ENCODE peak calls at places on chromosomes 11 and 22, in four cellular contexts. One of them, this sample, is unnamed.

GRCh38 chr22:28703436-28703835 is 23.8 kb upstream of the TTC28 start:
- DNase-seq in ascending aorta: no peak
- DNase-seq in PC-3: no peak
- DNase-seq in prostate gland: no peak
- DNase-seq in this sample: no peak

GRCh38 chr11:32584921-32585320 is 1.3 kb downstream of the EIF3M start:
- DNase-seq in ascending aorta: no peak
- DNase-seq in PC-3: peak; percentile 7
- DNase-seq in prostate gland: no peak
- DNase-seq in this sample: no peak

GRCh38 chr11:9250139-9250582 is 15.0 kb downstream of the DENND5A start:
- DNase-seq in ascending aorta: no peak
- DNase-seq in PC-3: no peak
- DNase-seq in prostate gland: no peak
- DNase-seq in this sample: no peak

GRCh38 chr11:14029971-14030531 is 67.5 kb downstream of the SPON1 start:
- DNase-seq in ascending aorta: peak; percentile 88
- DNase-seq in PC-3: peak; percentile 84
- DNase-seq in prostate gland: peak; percentile 79
- DNase-seq in this sample: peak; percentile 87

GRCh38 chr11:102891736-102892135 is 17.0 kb upstream of the MMP12 start:
- DNase-seq in ascending aorta: no peak
- DNase-seq in PC-3: no peak
- DNase-seq in prostate gland: no peak
- DNase-seq in this sample: no peak

GRCh38 chr11:128692750-128693578 is 908 bp upstream of the FLI1 start:
- DNase-seq in ascending aorta: no peak
- DNase-seq in PC-3: peak; percentile 42
- DNase-seq in prostate gland: no peak
- DNase-seq in this sample: no peak

GRCh38 chr11:108197351-108197750 is 25.1 kb downstream of the NPAT start:
- DNase-seq in ascending aorta: no peak
- DNase-seq in PC-3: no peak
- DNase-seq in prostate gland: no peak
- DNase-seq in this sample: no peak

GRCh38 chr11:70455354-70455753 is 57.0 kb downstream of the CTTN start:
- DNase-seq in ascending aorta: no peak
- DNase-seq in PC-3: no peak
- DNase-seq in prostate gland: no peak
- DNase-seq in this sample: no peak

GRCh38 chr11:17532814-17533213 is 11.4 kb downstream of the USH1C start:
- DNase-seq in ascending aorta: no peak
- DNase-seq in PC-3: no peak
- DNase-seq in prostate gland: no peak
- DNase-seq in this sample: no peak

GRCh38 chr11:129225190-129225589 is 33.1 kb upstream of the ARHGAP32 start:
- DNase-seq in ascending aorta: no peak
- DNase-seq in PC-3: peak; percentile 84
- DNase-seq in prostate gland: no peak
- DNase-seq in this sample: no peak

GRCh38 chr11:47858169-47858543 is 10.0 kb upstream of the NUP160 start:
- DNase-seq in ascending aorta: no peak
- DNase-seq in PC-3: peak; percentile 61
- DNase-seq in prostate gland: no peak
- DNase-seq in this sample: no peak

GRCh38 chr11:93719310-93719709 is 22.0 kb downstream of the TAF1D start:
- DNase-seq in ascending aorta: no peak
- DNase-seq in PC-3: no peak
- DNase-seq in prostate gland: no peak
- DNase-seq in this sample: no peak

GRCh38 chr22:24685804-24686203 is 82.8 kb downstream of the GGT1 start:
- DNase-seq in ascending aorta: no peak
- DNase-seq in PC-3: no peak
- DNase-seq in prostate gland: no peak
- DNase-seq in this sample: no peak
- H3K4me3 ChIP-seq in ascending aorta: peak overlapping the region; percentile 45
- H3K4me3 ChIP-seq in PC-3: no peak overlapping the region
- H3K4me3 ChIP-seq in prostate gland: no peak overlapping the region
- H3K4me3 ChIP-seq in this sample: no peak overlapping the region

GRCh38 chr11:698493-699115 is 3.0 kb downstream of the TMEM80 start:
- DNase-seq in ascending aorta: no peak
- DNase-seq in PC-3: no peak
- DNase-seq in prostate gland: no peak
- DNase-seq in this sample: no peak

GRCh38 chr11:695332-695605 is 247 bp upstream of the DEAF1 start:
- DNase-seq in ascending aorta: no peak
- DNase-seq in PC-3: no peak
- DNase-seq in prostate gland: no peak
- DNase-seq in this sample: no peak

GRCh38 chr11:697811-698311 is 2.2 kb downstream of the TMEM80 start:
- DNase-seq in ascending aorta: no peak
- DNase-seq in PC-3: peak; percentile 48
- DNase-seq in prostate gland: no peak
- DNase-seq in this sample: no peak

GRCh38 chr11:695606-696381 is at the start of gene TMEM80:
- DNase-seq in ascending aorta: peak; percentile 99
- DNase-seq in PC-3: peak; percentile 98
- DNase-seq in prostate gland: peak; percentile 99
- DNase-seq in this sample: peak; percentile 99

DNA sequence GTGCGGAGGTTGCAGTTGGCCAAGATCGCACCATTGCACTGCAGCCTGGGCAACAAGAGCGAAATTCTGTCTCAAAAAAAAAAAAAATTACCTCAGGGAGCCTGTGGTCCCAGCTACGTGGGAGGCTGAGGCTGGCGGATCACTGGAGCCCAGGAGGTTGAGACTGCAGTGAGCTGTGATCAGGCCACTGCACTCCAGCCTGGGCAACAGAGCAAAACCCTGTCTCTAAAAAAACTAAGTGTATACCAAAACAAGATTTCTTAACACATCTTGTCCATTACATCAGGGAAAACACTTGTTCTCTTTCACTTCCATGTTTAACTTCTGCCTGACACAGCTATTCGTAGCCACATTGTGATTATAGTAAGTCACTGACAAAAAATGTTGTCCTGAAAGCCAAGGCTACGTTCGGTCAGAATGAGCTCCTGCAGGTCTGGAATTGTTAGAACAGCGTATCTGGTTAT is 1.4 kb downstream of the TMEM80 start:
- DNase-seq in ascending aorta: peak; percentile 76
- DNase-seq in PC-3: peak; percentile 42
- DNase-seq in prostate gland: no peak
- DNase-seq in this sample: no peak
- H3K4me3 ChIP-seq in ascending aorta: peak overlapping the region; percentile 97
- H3K4me3 ChIP-seq in PC-3: peak overlapping the region; percentile 86
- H3K4me3 ChIP-seq in prostate gland: no peak overlapping the region
- H3K4me3 ChIP-seq in this sample: no peak overlapping the region

DNA sequence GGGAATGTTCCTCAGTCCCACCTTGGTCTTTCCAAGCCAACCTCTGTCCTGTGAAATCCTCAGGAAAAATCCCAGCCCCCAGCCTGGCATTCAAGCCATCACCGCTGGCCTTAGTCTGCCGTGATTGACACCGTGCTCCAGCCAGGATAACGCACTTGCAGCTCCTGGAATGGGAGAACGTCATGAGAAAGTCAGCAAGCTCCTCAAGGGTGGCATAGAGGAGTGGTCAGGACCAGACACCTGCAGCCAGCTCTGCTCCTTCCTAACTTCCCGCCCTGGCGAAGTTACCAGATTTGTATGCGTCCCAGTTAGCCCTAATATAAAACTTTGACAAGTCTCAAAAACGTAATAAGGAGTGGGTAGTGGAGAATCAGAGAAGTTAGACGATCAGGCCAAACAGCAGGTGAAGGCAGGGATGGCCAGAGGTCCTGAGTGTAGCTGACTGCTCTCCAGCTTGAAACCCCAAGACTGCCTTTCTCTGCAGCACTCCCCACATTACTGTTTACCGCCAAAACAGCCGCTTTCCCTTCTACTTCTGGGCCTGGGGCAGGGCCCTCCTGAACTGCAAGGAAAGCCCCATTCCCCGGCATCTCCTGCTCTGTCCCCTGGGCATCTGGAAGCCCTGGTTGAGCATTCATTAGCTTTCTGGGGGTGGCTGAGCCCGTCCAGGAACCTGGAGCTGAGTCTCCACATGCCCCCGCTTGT is 1.3 kb upstream of the DKK3 start:
- DNase-seq in ascending aorta: peak; percentile 64
- DNase-seq in PC-3: no peak
- DNase-seq in prostate gland: no peak
- DNase-seq in this sample: no peak
- H3K4me3 ChIP-seq in ascending aorta: peak overlapping the region; percentile 82
- H3K4me3 ChIP-seq in PC-3: no peak overlapping the region
- H3K4me3 ChIP-seq in prostate gland: no peak overlapping the region
- H3K4me3 ChIP-seq in this sample: no peak overlapping the region

GRCh38 chr11:127002669-127003259 is 2.2 kb upstream of the KIRREL3 start:
- DNase-seq in ascending aorta: no peak
- DNase-seq in PC-3: no peak
- DNase-seq in prostate gland: no peak
- DNase-seq in this sample: no peak
- H3K4me3 ChIP-seq in ascending aorta: no peak overlapping the region
- H3K4me3 ChIP-seq in PC-3: no peak overlapping the region
- H3K4me3 ChIP-seq in prostate gland: no peak overlapping the region
- H3K4me3 ChIP-seq in this sample: no peak overlapping the region